ENCODE peak calls at places on chromosomes 11 and 22, in six cellular contexts. One of them, this sample, is unnamed.

GRCh38 chr11:129291556-129291955 is 84.1 kb upstream of the BARX2 start:
- DNase-seq in GM06990: no peak
- DNase-seq in body of pancreas: no peak
- DNase-seq in B cell: no peak
- DNase-seq in AG04450: no peak
- DNase-seq in esophagus muscularis mucosa: no peak
- DNase-seq in this sample: no peak

GRCh38 chr11:34600339-34601084 is 20.4 kb upstream of the EHF start:
- DNase-seq in GM06990: no peak
- DNase-seq in esophagus muscularis mucosa: no peak
- DNase-seq in B cell: no peak
- DNase-seq in AG04450: no peak
- DNase-seq in body of pancreas: peak; percentile 83
- DNase-seq in this sample: no peak

GRCh38 chr11:12692238-12693074 is 18.2 kb downstream of the TEAD1 start:
- DNase-seq in esophagus muscularis mucosa: no peak
- DNase-seq in body of pancreas: peak; percentile 97
- DNase-seq in AG04450: peak; percentile 83
- DNase-seq in GM06990: no peak
- DNase-seq in B cell: no peak
- DNase-seq in this sample: peak; percentile 92

GRCh38 chr22:49234459-49234858 is 593.2 kb downstream of the BRD1 start:
- DNase-seq in esophagus muscularis mucosa: peak; percentile 88
- DNase-seq in body of pancreas: no peak
- DNase-seq in B cell: no peak
- DNase-seq in AG04450: no peak
- DNase-seq in GM06990: no peak
- DNase-seq in this sample: no peak

GRCh38 chr22:46373166-46373565 is 37.7 kb downstream of the TRMU start:
- DNase-seq in AG04450: no peak
- DNase-seq in body of pancreas: peak; percentile 79
- DNase-seq in B cell: no peak
- DNase-seq in esophagus muscularis mucosa: no peak
- DNase-seq in GM06990: no peak
- DNase-seq in this sample: no peak

GRCh38 chr11:73359341-73359740 is 16.9 kb upstream of the RELT start:
- DNase-seq in body of pancreas: peak; percentile 31
- DNase-seq in GM06990: no peak
- DNase-seq in B cell: no peak
- DNase-seq in AG04450: no peak
- DNase-seq in esophagus muscularis mucosa: no peak
- DNase-seq in this sample: peak; percentile 90

GRCh38 chr11:128708660-128709059 is 14.8 kb downstream of the FLI1 start:
- DNase-seq in body of pancreas: no peak
- DNase-seq in GM06990: no peak
- DNase-seq in B cell: no peak
- DNase-seq in AG04450: no peak
- DNase-seq in esophagus muscularis mucosa: no peak
- DNase-seq in this sample: no peak

GRCh38 chr11:75463106-75463774 is 30.2 kb upstream of the KLHL35 start:
- DNase-seq in body of pancreas: no peak
- DNase-seq in GM06990: no peak
- DNase-seq in AG04450: no peak
- DNase-seq in B cell: no peak
- DNase-seq in esophagus muscularis mucosa: no peak
- DNase-seq in this sample: no peak

GRCh38 chr11:43825217-43825816 is 55.3 kb upstream of the ALKBH3 start:
- DNase-seq in esophagus muscularis mucosa: no peak
- DNase-seq in B cell: peak; percentile 4
- DNase-seq in GM06990: no peak
- DNase-seq in body of pancreas: peak; percentile 45
- DNase-seq in AG04450: no peak
- DNase-seq in this sample: no peak

GRCh38 chr22:47826016-47826415 is 1063.6 kb downstream of the TBC1D22A start:
- DNase-seq in body of pancreas: no peak
- DNase-seq in GM06990: no peak
- DNase-seq in esophagus muscularis mucosa: no peak
- DNase-seq in B cell: no peak
- DNase-seq in AG04450: no peak
- DNase-seq in this sample: no peak

GRCh38 chr11:82823635-82824614 is 76.3 kb downstream of the PRCP start:
- DNase-seq in body of pancreas: no peak
- DNase-seq in GM06990: no peak
- DNase-seq in esophagus muscularis mucosa: no peak
- DNase-seq in AG04450: no peak
- DNase-seq in B cell: no peak
- DNase-seq in this sample: no peak

GRCh38 chr11:9716275-9717039 is 52.6 kb downstream of the SWAP70 start:
- DNase-seq in esophagus muscularis mucosa: no peak
- DNase-seq in AG04450: peak; percentile 18
- DNase-seq in GM06990: peak; percentile 70
- DNase-seq in B cell: peak; percentile 66
- DNase-seq in body of pancreas: no peak
- DNase-seq in this sample: no peak

GRCh38 chr22:30104501-30105156 is 24.4 kb downstream of the HORMAD2 start:
- DNase-seq in B cell: no peak
- DNase-seq in AG04450: no peak
- DNase-seq in GM06990: no peak
- DNase-seq in body of pancreas: no peak
- DNase-seq in esophagus muscularis mucosa: no peak
- DNase-seq in this sample: no peak

GRCh38 chr11:101576536-101576935 is 7.3 kb downstream of the TRPC6 start:
- DNase-seq in B cell: no peak
- DNase-seq in GM06990: no peak
- DNase-seq in AG04450: no peak
- DNase-seq in esophagus muscularis mucosa: no peak
- DNase-seq in body of pancreas: no peak
- DNase-seq in this sample: no peak

GRCh38 chr11:104410336-104410735 is 246.4 kb upstream of the PDGFD start:
- DNase-seq in GM06990: no peak
- DNase-seq in AG04450: no peak
- DNase-seq in body of pancreas: no peak
- DNase-seq in B cell: no peak
- DNase-seq in esophagus muscularis mucosa: no peak
- DNase-seq in this sample: no peak

GRCh38 chr11:86558219-86558618 is 114.2 kb downstream of the ME3 start:
- DNase-seq in AG04450: no peak
- DNase-seq in esophagus muscularis mucosa: no peak
- DNase-seq in B cell: no peak
- DNase-seq in GM06990: no peak
- DNase-seq in body of pancreas: no peak
- DNase-seq in this sample: no peak

GRCh38 chr11:567629-568258 is 7.0 kb downstream of the RASSF7 start:
- DNase-seq in esophagus muscularis mucosa: no peak
- DNase-seq in body of pancreas: no peak
- DNase-seq in B cell: peak; percentile 43
- DNase-seq in AG04450: no peak
- DNase-seq in GM06990: no peak
- DNase-seq in this sample: no peak

GRCh38 chr22:37507731-37508130 is 11.5 kb downstream of the CARD10 start:
- DNase-seq in AG04450: no peak
- DNase-seq in body of pancreas: no peak
- DNase-seq in B cell: no peak
- DNase-seq in GM06990: no peak
- DNase-seq in esophagus muscularis mucosa: no peak
- DNase-seq in this sample: no peak

GRCh38 chr22:37509026-37509886 is 10.0 kb downstream of the CARD10 start:
- DNase-seq in GM06990: no peak
- DNase-seq in body of pancreas: no peak
- DNase-seq in esophagus muscularis mucosa: no peak
- DNase-seq in B cell: no peak
- DNase-seq in AG04450: no peak
- DNase-seq in this sample: no peak

GRCh38 chr22:37505989-37506388 is 13.2 kb downstream of the CARD10 start:
- DNase-seq in body of pancreas: no peak
- DNase-seq in B cell: no peak
- DNase-seq in esophagus muscularis mucosa: no peak
- DNase-seq in AG04450: no peak
- DNase-seq in GM06990: no peak
- DNase-seq in this sample: no peak

GRCh38 chr22:37510046-37510445 is 9.2 kb downstream of the CARD10 start:
- DNase-seq in body of pancreas: no peak
- DNase-seq in AG04450: no peak
- DNase-seq in esophagus muscularis mucosa: no peak
- DNase-seq in B cell: no peak
- DNase-seq in GM06990: no peak
- DNase-seq in this sample: no peak

DNA sequence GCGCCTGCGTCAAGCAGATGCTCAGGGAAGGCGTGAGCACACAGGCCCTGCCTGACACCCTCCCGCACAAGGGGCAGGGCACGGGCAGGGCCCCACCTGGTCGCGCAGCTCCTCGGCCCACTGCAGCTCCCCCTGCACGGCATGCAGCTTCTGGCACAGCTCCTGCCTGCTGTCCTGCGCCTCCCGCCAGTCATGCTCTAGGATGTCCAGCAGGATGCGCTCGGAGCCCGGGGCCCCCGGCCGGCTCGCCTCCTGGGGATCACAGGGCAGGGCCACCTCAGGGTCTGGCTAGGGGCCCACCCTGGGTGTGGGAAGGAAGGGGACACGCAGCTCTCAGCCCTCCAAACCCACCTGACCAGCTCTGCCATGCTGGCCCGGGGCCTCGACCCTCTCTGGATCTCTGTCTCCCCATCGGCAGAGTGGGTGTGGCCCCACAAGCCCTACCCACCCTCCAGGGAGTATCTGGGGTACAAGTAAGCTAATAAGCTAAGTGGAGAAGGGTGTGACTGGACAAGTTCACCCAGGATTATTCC is 10.7 kb downstream of the CARD10 start:
- DNase-seq in AG04450: no peak
- DNase-seq in GM06990: no peak
- DNase-seq in body of pancreas: no peak
- DNase-seq in esophagus muscularis mucosa: no peak
- DNase-seq in B cell: no peak
- DNase-seq in this sample: no peak
- TF ChIP-seq CTCF in AG04450: no peak
- TF ChIP-seq CTCF in GM06990: no peak
- TF ChIP-seq CTCF in body of pancreas: no peak
- TF ChIP-seq CTCF in esophagus muscularis mucosa: no peak
- TF ChIP-seq CTCF in B cell: no peak
- TF ChIP-seq CTCF in this sample: no peak

DNA sequence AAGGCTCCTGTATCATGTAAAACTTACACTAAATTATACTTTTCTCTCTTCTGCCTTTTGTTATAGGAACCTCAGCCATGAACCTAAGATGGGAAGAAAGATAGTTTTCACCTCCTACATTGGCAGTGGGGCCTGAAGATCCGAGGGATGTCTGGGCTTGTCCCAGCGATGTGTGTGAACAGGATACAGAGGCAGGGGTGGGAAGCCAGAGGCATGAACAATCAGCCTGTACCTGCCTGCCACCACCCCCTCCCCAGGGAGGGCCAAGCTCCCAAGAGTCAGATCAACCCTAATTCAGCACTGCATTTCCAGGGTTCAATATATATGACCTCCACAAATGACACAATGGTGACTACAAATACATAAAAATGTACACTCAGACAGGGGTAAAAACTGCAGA is 9.4 kb downstream of the KIAA0930 start:
- DNase-seq in AG04450: no peak
- DNase-seq in body of pancreas: no peak
- DNase-seq in B cell: no peak
- DNase-seq in esophagus muscularis mucosa: no peak
- DNase-seq in GM06990: no peak
- DNase-seq in this sample: no peak
- TF ChIP-seq CTCF in AG04450: no peak
- TF ChIP-seq CTCF in body of pancreas: no peak
- TF ChIP-seq CTCF in B cell: no peak
- TF ChIP-seq CTCF in esophagus muscularis mucosa: no peak
- TF ChIP-seq CTCF in GM06990: no peak
- TF ChIP-seq CTCF in this sample: no peak

GRCh38 chr11:116694017-116694725 is 78.6 kb downstream of the BUD13 start:
- DNase-seq in esophagus muscularis mucosa: peak; percentile 91
- DNase-seq in body of pancreas: no peak
- DNase-seq in AG04450: no peak
- DNase-seq in B cell: no peak
- DNase-seq in GM06990: no peak
- DNase-seq in this sample: peak; percentile 34
- TF ChIP-seq CTCF in esophagus muscularis mucosa: no peak
- TF ChIP-seq CTCF in body of pancreas: no peak
- TF ChIP-seq CTCF in AG04450: no peak
- TF ChIP-seq CTCF in B cell: no peak
- TF ChIP-seq CTCF in GM06990: no peak
- TF ChIP-seq CTCF in this sample: no peak

DNA sequence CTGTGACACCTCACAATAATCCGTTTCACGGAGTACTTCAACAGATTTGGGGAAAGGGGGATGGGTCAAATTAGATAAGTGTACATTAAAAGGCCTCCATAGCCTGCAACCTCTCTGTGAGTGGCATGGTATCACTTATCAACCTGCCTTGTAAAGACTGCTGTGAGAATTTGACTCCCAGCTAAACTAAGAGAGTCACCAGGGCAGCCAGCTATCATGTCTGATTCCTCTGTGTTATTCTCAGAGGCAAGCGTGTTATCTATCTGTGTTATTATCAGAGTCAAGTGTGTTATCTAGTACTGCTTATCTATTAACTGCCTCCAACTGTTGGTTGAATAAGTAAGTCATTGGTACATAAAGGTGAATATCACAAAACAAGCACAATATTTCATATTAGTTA is 4.1 kb upstream of the FAM83F start:
- DNase-seq in esophagus muscularis mucosa: no peak
- DNase-seq in AG04450: no peak
- DNase-seq in body of pancreas: no peak
- DNase-seq in GM06990: no peak
- DNase-seq in B cell: no peak
- DNase-seq in this sample: no peak
- TF ChIP-seq CTCF in esophagus muscularis mucosa: no peak
- TF ChIP-seq CTCF in AG04450: no peak
- TF ChIP-seq CTCF in body of pancreas: no peak
- TF ChIP-seq CTCF in GM06990: no peak
- TF ChIP-seq CTCF in B cell: no peak
- TF ChIP-seq CTCF in this sample: no peak

DNA sequence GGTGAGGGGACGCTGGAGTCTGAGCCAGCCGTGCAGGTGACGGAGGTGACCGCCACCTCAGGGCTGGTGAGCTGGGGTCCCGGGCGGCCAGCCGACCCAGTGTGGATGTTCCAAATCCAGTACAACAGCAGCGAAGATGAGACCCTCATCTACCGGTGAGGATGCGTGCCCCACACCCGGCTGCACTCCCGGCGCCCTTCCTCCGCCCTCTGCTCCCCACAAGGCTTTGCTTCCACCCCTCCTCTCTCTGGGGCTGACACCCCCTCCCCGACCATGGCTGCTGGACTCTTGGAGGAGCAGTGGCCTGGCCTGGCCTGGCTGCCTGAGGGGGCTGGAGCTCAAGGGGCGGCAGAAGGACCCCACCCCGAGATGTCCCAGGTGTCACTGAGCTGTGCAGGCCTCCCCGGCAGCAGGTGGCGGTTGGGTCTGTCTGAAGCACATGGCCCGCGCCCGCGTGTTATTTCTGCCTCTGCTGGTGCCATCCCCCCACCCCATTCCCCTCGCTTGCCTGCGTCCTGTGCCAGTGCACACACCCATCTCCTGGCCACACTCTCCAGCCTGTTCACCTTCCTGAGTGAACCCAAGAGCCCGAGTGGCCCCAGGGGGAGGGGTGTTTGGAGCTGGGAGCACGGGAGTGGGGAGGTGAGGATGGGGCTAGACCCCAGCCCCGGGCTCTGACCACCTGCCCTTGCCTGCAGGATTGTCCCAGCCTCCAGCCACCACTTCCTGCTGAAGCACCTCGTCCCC is 2.2 kb downstream of the LRFN4 start:
- DNase-seq in esophagus muscularis mucosa: no peak
- DNase-seq in B cell: no peak
- DNase-seq in AG04450: no peak
- DNase-seq in GM06990: no peak
- DNase-seq in body of pancreas: no peak
- DNase-seq in this sample: no peak
- TF ChIP-seq CTCF in esophagus muscularis mucosa: no peak
- TF ChIP-seq CTCF in B cell: no peak
- TF ChIP-seq CTCF in AG04450: no peak
- TF ChIP-seq CTCF in GM06990: no peak
- TF ChIP-seq CTCF in body of pancreas: no peak
- TF ChIP-seq CTCF in this sample: no peak

This sample was measured in ascending aorta.